ENCODE peak calls at places on chromosome 18, in seven cellular contexts. One of them, this sample, is unnamed.

GRCh38 chr18:67916142-67916541 is 399.6 kb upstream of the DSEL start:
- DNase-seq in thoracic aorta: no peak
- DNase-seq in WTC11: no peak
- DNase-seq in EL: no peak
- DNase-seq in stimulated activated CD4-positive, alpha-beta T cell treated with anti-CD3 and anti-CD28 coated beads, TNF-alpha, amount 100 ng/mL, for 48 hours: no peak
- DNase-seq in T-helper 2 cell: no peak
- DNase-seq in stimulated activated CD8-positive, alpha-beta memory T cell treated with anti-CD3 and anti-CD28 coated beads, Interleukin-4, amount 100 ng/mL, for 48 hours: no peak
- DNase-seq in this sample: no peak

GRCh38 chr18:62521588-62521987 is 1.2 kb upstream of the ZCCHC2 start:
- DNase-seq in thoracic aorta: no peak
- DNase-seq in WTC11: no peak
- DNase-seq in EL: peak
- DNase-seq in stimulated activated CD4-positive, alpha-beta T cell treated with anti-CD3 and anti-CD28 coated beads, TNF-alpha, amount 100 ng/mL, for 48 hours: no peak
- DNase-seq in T-helper 2 cell: no peak
- DNase-seq in stimulated activated CD8-positive, alpha-beta memory T cell treated with anti-CD3 and anti-CD28 coated beads, Interleukin-4, amount 100 ng/mL, for 48 hours: no peak
- DNase-seq in this sample: no peak

GRCh38 chr18:44054514-44054913 is 626.2 kb upstream of the SETBP1 start:
- DNase-seq in thoracic aorta: no peak
- DNase-seq in WTC11: no peak
- DNase-seq in EL: no peak
- DNase-seq in stimulated activated CD4-positive, alpha-beta T cell treated with anti-CD3 and anti-CD28 coated beads, TNF-alpha, amount 100 ng/mL, for 48 hours: no peak
- DNase-seq in T-helper 2 cell: no peak
- DNase-seq in stimulated activated CD8-positive, alpha-beta memory T cell treated with anti-CD3 and anti-CD28 coated beads, Interleukin-4, amount 100 ng/mL, for 48 hours: no peak
- DNase-seq in this sample: no peak

GRCh38 chr18:59114160-59114559 is 25.5 kb upstream of the SEC11C start:
- DNase-seq in thoracic aorta: no peak
- DNase-seq in WTC11: no peak
- DNase-seq in EL: peak
- DNase-seq in stimulated activated CD4-positive, alpha-beta T cell treated with anti-CD3 and anti-CD28 coated beads, TNF-alpha, amount 100 ng/mL, for 48 hours: no peak
- DNase-seq in T-helper 2 cell: no peak
- DNase-seq in stimulated activated CD8-positive, alpha-beta memory T cell treated with anti-CD3 and anti-CD28 coated beads, Interleukin-4, amount 100 ng/mL, for 48 hours: no peak
- DNase-seq in this sample: no peak

GRCh38 chr18:56748698-56749268 is 97.6 kb downstream of the WDR7 start:
- DNase-seq in thoracic aorta: no peak
- DNase-seq in WTC11: no peak
- DNase-seq in EL: peak
- DNase-seq in stimulated activated CD4-positive, alpha-beta T cell treated with anti-CD3 and anti-CD28 coated beads, TNF-alpha, amount 100 ng/mL, for 48 hours: no peak
- DNase-seq in T-helper 2 cell: no peak
- DNase-seq in stimulated activated CD8-positive, alpha-beta memory T cell treated with anti-CD3 and anti-CD28 coated beads, Interleukin-4, amount 100 ng/mL, for 48 hours: no peak
- DNase-seq in this sample: no peak

GRCh38 chr18:46411862-46412690 is 244.9 kb downstream of the LOXHD1 start:
- DNase-seq in thoracic aorta: no peak
- DNase-seq in WTC11: no peak
- DNase-seq in EL: peak
- DNase-seq in stimulated activated CD4-positive, alpha-beta T cell treated with anti-CD3 and anti-CD28 coated beads, TNF-alpha, amount 100 ng/mL, for 48 hours: no peak
- DNase-seq in T-helper 2 cell: no peak
- DNase-seq in stimulated activated CD8-positive, alpha-beta memory T cell treated with anti-CD3 and anti-CD28 coated beads, Interleukin-4, amount 100 ng/mL, for 48 hours: no peak
- DNase-seq in this sample: no peak

GRCh38 chr18:59735269-59735860 is 38.1 kb upstream of the CCBE1 start:
- DNase-seq in thoracic aorta: no peak
- DNase-seq in WTC11: no peak
- DNase-seq in EL: no peak
- DNase-seq in stimulated activated CD4-positive, alpha-beta T cell treated with anti-CD3 and anti-CD28 coated beads, TNF-alpha, amount 100 ng/mL, for 48 hours: no peak
- DNase-seq in T-helper 2 cell: no peak
- DNase-seq in stimulated activated CD8-positive, alpha-beta memory T cell treated with anti-CD3 and anti-CD28 coated beads, Interleukin-4, amount 100 ng/mL, for 48 hours: no peak
- DNase-seq in this sample: no peak

GRCh38 chr18:55522011-55522410 is 66.0 kb downstream of the TCF4 start:
- DNase-seq in thoracic aorta: no peak
- DNase-seq in WTC11: peak
- DNase-seq in EL: no peak
- DNase-seq in stimulated activated CD4-positive, alpha-beta T cell treated with anti-CD3 and anti-CD28 coated beads, TNF-alpha, amount 100 ng/mL, for 48 hours: no peak
- DNase-seq in T-helper 2 cell: no peak
- DNase-seq in stimulated activated CD8-positive, alpha-beta memory T cell treated with anti-CD3 and anti-CD28 coated beads, Interleukin-4, amount 100 ng/mL, for 48 hours: peak
- DNase-seq in this sample: no peak

GRCh38 chr18:76494181-76494540 is 881 bp downstream of the ZNF516 start:
- DNase-seq in thoracic aorta: no peak
- DNase-seq in WTC11: peak
- DNase-seq in EL: peak
- DNase-seq in stimulated activated CD4-positive, alpha-beta T cell treated with anti-CD3 and anti-CD28 coated beads, TNF-alpha, amount 100 ng/mL, for 48 hours: no peak
- DNase-seq in T-helper 2 cell: no peak
- DNase-seq in stimulated activated CD8-positive, alpha-beta memory T cell treated with anti-CD3 and anti-CD28 coated beads, Interleukin-4, amount 100 ng/mL, for 48 hours: no peak
- DNase-seq in this sample: no peak

GRCh38 chr18:76688724-76689472 is 133.5 kb upstream of the ZNF236 start:
- DNase-seq in thoracic aorta: no peak
- DNase-seq in WTC11: no peak
- DNase-seq in EL: no peak
- DNase-seq in stimulated activated CD4-positive, alpha-beta T cell treated with anti-CD3 and anti-CD28 coated beads, TNF-alpha, amount 100 ng/mL, for 48 hours: no peak
- DNase-seq in T-helper 2 cell: no peak
- DNase-seq in stimulated activated CD8-positive, alpha-beta memory T cell treated with anti-CD3 and anti-CD28 coated beads, Interleukin-4, amount 100 ng/mL, for 48 hours: no peak
- DNase-seq in this sample: no peak

GRCh38 chr18:67386028-67386427 is 130.5 kb downstream of the DSEL start:
- DNase-seq in thoracic aorta: no peak
- DNase-seq in WTC11: no peak
- DNase-seq in EL: peak
- DNase-seq in stimulated activated CD4-positive, alpha-beta T cell treated with anti-CD3 and anti-CD28 coated beads, TNF-alpha, amount 100 ng/mL, for 48 hours: no peak
- DNase-seq in T-helper 2 cell: no peak
- DNase-seq in stimulated activated CD8-positive, alpha-beta memory T cell treated with anti-CD3 and anti-CD28 coated beads, Interleukin-4, amount 100 ng/mL, for 48 hours: no peak
- DNase-seq in this sample: no peak

GRCh38 chr18:31102020-31102684 is at the start of gene DSC2:
- DNase-seq in thoracic aorta: no peak
- DNase-seq in WTC11: peak
- DNase-seq in EL: no peak
- DNase-seq in stimulated activated CD4-positive, alpha-beta T cell treated with anti-CD3 and anti-CD28 coated beads, TNF-alpha, amount 100 ng/mL, for 48 hours: no peak
- DNase-seq in T-helper 2 cell: no peak
- DNase-seq in stimulated activated CD8-positive, alpha-beta memory T cell treated with anti-CD3 and anti-CD28 coated beads, Interleukin-4, amount 100 ng/mL, for 48 hours: no peak
- DNase-seq in this sample: no peak

GRCh38 chr18:394997-395383 is 105.5 kb downstream of the COLEC12 start:
- DNase-seq in thoracic aorta: no peak
- DNase-seq in WTC11: no peak
- DNase-seq in EL: peak
- DNase-seq in stimulated activated CD4-positive, alpha-beta T cell treated with anti-CD3 and anti-CD28 coated beads, TNF-alpha, amount 100 ng/mL, for 48 hours: no peak
- DNase-seq in T-helper 2 cell: no peak
- DNase-seq in stimulated activated CD8-positive, alpha-beta memory T cell treated with anti-CD3 and anti-CD28 coated beads, Interleukin-4, amount 100 ng/mL, for 48 hours: no peak
- DNase-seq in this sample: no peak

GRCh38 chr18:37481491-37481890 is 84.1 kb downstream of the CELF4 start:
- DNase-seq in thoracic aorta: no peak
- DNase-seq in WTC11: no peak
- DNase-seq in EL: peak
- DNase-seq in stimulated activated CD4-positive, alpha-beta T cell treated with anti-CD3 and anti-CD28 coated beads, TNF-alpha, amount 100 ng/mL, for 48 hours: no peak
- DNase-seq in T-helper 2 cell: no peak
- DNase-seq in stimulated activated CD8-positive, alpha-beta memory T cell treated with anti-CD3 and anti-CD28 coated beads, Interleukin-4, amount 100 ng/mL, for 48 hours: no peak
- DNase-seq in this sample: no peak

GRCh38 chr18:48308027-48308635 is 101.1 kb downstream of the ZBTB7C start:
- DNase-seq in thoracic aorta: no peak
- DNase-seq in WTC11: no peak
- DNase-seq in EL: no peak
- DNase-seq in stimulated activated CD4-positive, alpha-beta T cell treated with anti-CD3 and anti-CD28 coated beads, TNF-alpha, amount 100 ng/mL, for 48 hours: no peak
- DNase-seq in T-helper 2 cell: no peak
- DNase-seq in stimulated activated CD8-positive, alpha-beta memory T cell treated with anti-CD3 and anti-CD28 coated beads, Interleukin-4, amount 100 ng/mL, for 48 hours: no peak
- DNase-seq in this sample: no peak

GRCh38 chr18:74370163-74370562 is 54.5 kb downstream of the C18orf63 start:
- DNase-seq in thoracic aorta: no peak
- DNase-seq in WTC11: no peak
- DNase-seq in EL: no peak
- DNase-seq in stimulated activated CD4-positive, alpha-beta T cell treated with anti-CD3 and anti-CD28 coated beads, TNF-alpha, amount 100 ng/mL, for 48 hours: no peak
- DNase-seq in T-helper 2 cell: no peak
- DNase-seq in stimulated activated CD8-positive, alpha-beta memory T cell treated with anti-CD3 and anti-CD28 coated beads, Interleukin-4, amount 100 ng/mL, for 48 hours: no peak
- DNase-seq in this sample: no peak

GRCh38 chr18:37243756-37244155 is 321.8 kb downstream of the CELF4 start:
- DNase-seq in thoracic aorta: no peak
- DNase-seq in WTC11: peak
- DNase-seq in EL: no peak
- DNase-seq in stimulated activated CD4-positive, alpha-beta T cell treated with anti-CD3 and anti-CD28 coated beads, TNF-alpha, amount 100 ng/mL, for 48 hours: no peak
- DNase-seq in T-helper 2 cell: no peak
- DNase-seq in stimulated activated CD8-positive, alpha-beta memory T cell treated with anti-CD3 and anti-CD28 coated beads, Interleukin-4, amount 100 ng/mL, for 48 hours: no peak
- DNase-seq in this sample: no peak

GRCh38 chr18:35389095-35389618 is 12.0 kb upstream of the ZNF396 start:
- DNase-seq in thoracic aorta: no peak
- DNase-seq in WTC11: no peak
- DNase-seq in EL: peak
- DNase-seq in stimulated activated CD4-positive, alpha-beta T cell treated with anti-CD3 and anti-CD28 coated beads, TNF-alpha, amount 100 ng/mL, for 48 hours: no peak
- DNase-seq in T-helper 2 cell: no peak
- DNase-seq in stimulated activated CD8-positive, alpha-beta memory T cell treated with anti-CD3 and anti-CD28 coated beads, Interleukin-4, amount 100 ng/mL, for 48 hours: no peak
- DNase-seq in this sample: no peak

GRCh38 chr18:46158498-46158897 is 54.3 kb downstream of the HAUS1 start:
- DNase-seq in thoracic aorta: no peak
- DNase-seq in WTC11: no peak
- DNase-seq in EL: peak
- DNase-seq in stimulated activated CD4-positive, alpha-beta T cell treated with anti-CD3 and anti-CD28 coated beads, TNF-alpha, amount 100 ng/mL, for 48 hours: no peak
- DNase-seq in T-helper 2 cell: no peak
- DNase-seq in stimulated activated CD8-positive, alpha-beta memory T cell treated with anti-CD3 and anti-CD28 coated beads, Interleukin-4, amount 100 ng/mL, for 48 hours: no peak
- DNase-seq in this sample: no peak

GRCh38 chr18:76374330-76375281 is 120.4 kb downstream of the ZNF516 start:
- DNase-seq in thoracic aorta: no peak
- DNase-seq in WTC11: no peak
- DNase-seq in EL: no peak
- DNase-seq in stimulated activated CD4-positive, alpha-beta T cell treated with anti-CD3 and anti-CD28 coated beads, TNF-alpha, amount 100 ng/mL, for 48 hours: peak
- DNase-seq in T-helper 2 cell: no peak
- DNase-seq in stimulated activated CD8-positive, alpha-beta memory T cell treated with anti-CD3 and anti-CD28 coated beads, Interleukin-4, amount 100 ng/mL, for 48 hours: peak
- DNase-seq in this sample: no peak

GRCh38 chr18:71371951-71372605 is 1083.2 kb downstream of the SOCS6 start:
- DNase-seq in thoracic aorta: no peak
- DNase-seq in WTC11: no peak
- DNase-seq in EL: no peak
- DNase-seq in stimulated activated CD4-positive, alpha-beta T cell treated with anti-CD3 and anti-CD28 coated beads, TNF-alpha, amount 100 ng/mL, for 48 hours: no peak
- DNase-seq in T-helper 2 cell: no peak
- DNase-seq in stimulated activated CD8-positive, alpha-beta memory T cell treated with anti-CD3 and anti-CD28 coated beads, Interleukin-4, amount 100 ng/mL, for 48 hours: no peak
- DNase-seq in this sample: no peak

GRCh38 chr18:56575819-56576663 is 62.4 kb downstream of the TXNL1 start:
- DNase-seq in thoracic aorta: no peak
- DNase-seq in WTC11: no peak
- DNase-seq in EL: peak
- DNase-seq in stimulated activated CD4-positive, alpha-beta T cell treated with anti-CD3 and anti-CD28 coated beads, TNF-alpha, amount 100 ng/mL, for 48 hours: no peak
- DNase-seq in T-helper 2 cell: no peak
- DNase-seq in stimulated activated CD8-positive, alpha-beta memory T cell treated with anti-CD3 and anti-CD28 coated beads, Interleukin-4, amount 100 ng/mL, for 48 hours: no peak
- DNase-seq in this sample: no peak

GRCh38 chr18:50044402-50044801 is 150.5 kb downstream of the MYO5B start:
- DNase-seq in thoracic aorta: no peak
- DNase-seq in WTC11: peak
- DNase-seq in EL: no peak
- DNase-seq in stimulated activated CD4-positive, alpha-beta T cell treated with anti-CD3 and anti-CD28 coated beads, TNF-alpha, amount 100 ng/mL, for 48 hours: no peak
- DNase-seq in T-helper 2 cell: no peak
- DNase-seq in stimulated activated CD8-positive, alpha-beta memory T cell treated with anti-CD3 and anti-CD28 coated beads, Interleukin-4, amount 100 ng/mL, for 48 hours: no peak
- DNase-seq in this sample: no peak

GRCh38 chr18:58847383-58848071 is 17.1 kb upstream of the ZNF532 start:
- DNase-seq in thoracic aorta: no peak
- DNase-seq in WTC11: peak
- DNase-seq in EL: no peak
- DNase-seq in stimulated activated CD4-positive, alpha-beta T cell treated with anti-CD3 and anti-CD28 coated beads, TNF-alpha, amount 100 ng/mL, for 48 hours: no peak
- DNase-seq in T-helper 2 cell: no peak
- DNase-seq in stimulated activated CD8-positive, alpha-beta memory T cell treated with anti-CD3 and anti-CD28 coated beads, Interleukin-4, amount 100 ng/mL, for 48 hours: no peak
- DNase-seq in this sample: no peak

GRCh38 chr18:13643261-13643671 is 83.1 kb downstream of the FAM210A start:
- DNase-seq in thoracic aorta: no peak
- DNase-seq in WTC11: no peak
- DNase-seq in EL: no peak
- DNase-seq in stimulated activated CD4-positive, alpha-beta T cell treated with anti-CD3 and anti-CD28 coated beads, TNF-alpha, amount 100 ng/mL, for 48 hours: no peak
- DNase-seq in T-helper 2 cell: no peak
- DNase-seq in stimulated activated CD8-positive, alpha-beta memory T cell treated with anti-CD3 and anti-CD28 coated beads, Interleukin-4, amount 100 ng/mL, for 48 hours: no peak
- DNase-seq in this sample: no peak

GRCh38 chr18:43893001-43893637 is 615.8 kb upstream of the SYT4 start:
- DNase-seq in thoracic aorta: no peak
- DNase-seq in WTC11: no peak
- DNase-seq in EL: peak
- DNase-seq in stimulated activated CD4-positive, alpha-beta T cell treated with anti-CD3 and anti-CD28 coated beads, TNF-alpha, amount 100 ng/mL, for 48 hours: no peak
- DNase-seq in T-helper 2 cell: no peak
- DNase-seq in stimulated activated CD8-positive, alpha-beta memory T cell treated with anti-CD3 and anti-CD28 coated beads, Interleukin-4, amount 100 ng/mL, for 48 hours: no peak
- DNase-seq in this sample: no peak

GRCh38 chr18:25662247-25662646 is 310.3 kb upstream of the ZNF521 start:
- DNase-seq in thoracic aorta: no peak
- DNase-seq in WTC11: no peak
- DNase-seq in EL: no peak
- DNase-seq in stimulated activated CD4-positive, alpha-beta T cell treated with anti-CD3 and anti-CD28 coated beads, TNF-alpha, amount 100 ng/mL, for 48 hours: no peak
- DNase-seq in T-helper 2 cell: no peak
- DNase-seq in stimulated activated CD8-positive, alpha-beta memory T cell treated with anti-CD3 and anti-CD28 coated beads, Interleukin-4, amount 100 ng/mL, for 48 hours: no peak
- DNase-seq in this sample: no peak